ENCODE peak calls at places on chromosomes 11 and 22, in eight cellular contexts. One of them, this sample, is unnamed.

GRCh38 chr11:80155412-80156017 is 714.7 kb upstream of the TENM4 start:
- DNase-seq in astrocyte of the hippocampus: peak
- DNase-seq in posterior vena cava: no peak
- DNase-seq in activated CD4-positive, CD25-positive, alpha-beta regulatory T cell treated with anti-CD3 and anti-CD28 coated beads, Interleukin-2, amount 50 U/mL, for 72 hours: no peak
- DNase-seq in cardiac muscle cell: peak
- DNase-seq in amniotic stem cell: no peak
- DNase-seq in nephron progenitor cell: peak
- DNase-seq in nucleus accumbens: no peak
- DNase-seq in this sample: peak

GRCh38 chr11:44176541-44177213 is 81.2 kb downstream of the EXT2 start:
- DNase-seq in astrocyte of the hippocampus: no peak
- DNase-seq in cardiac muscle cell: no peak
- DNase-seq in nephron progenitor cell: no peak
- DNase-seq in posterior vena cava: no peak
- DNase-seq in amniotic stem cell: no peak
- DNase-seq in activated CD4-positive, CD25-positive, alpha-beta regulatory T cell treated with anti-CD3 and anti-CD28 coated beads, Interleukin-2, amount 50 U/mL, for 72 hours: no peak
- DNase-seq in nucleus accumbens: no peak
- DNase-seq in this sample: no peak

GRCh38 chr11:33893711-33894401 is 2.0 kb upstream of the LMO2 start:
- DNase-seq in astrocyte of the hippocampus: peak
- DNase-seq in nucleus accumbens: no peak
- DNase-seq in posterior vena cava: no peak
- DNase-seq in activated CD4-positive, CD25-positive, alpha-beta regulatory T cell treated with anti-CD3 and anti-CD28 coated beads, Interleukin-2, amount 50 U/mL, for 72 hours: peak
- DNase-seq in cardiac muscle cell: no peak
- DNase-seq in nephron progenitor cell: no peak
- DNase-seq in amniotic stem cell: no peak
- DNase-seq in this sample: no peak

GRCh38 chr22:32887293-32887692 is 85.8 kb downstream of the TIMP3 start:
- DNase-seq in nephron progenitor cell: no peak
- DNase-seq in posterior vena cava: no peak
- DNase-seq in cardiac muscle cell: no peak
- DNase-seq in astrocyte of the hippocampus: no peak
- DNase-seq in amniotic stem cell: no peak
- DNase-seq in activated CD4-positive, CD25-positive, alpha-beta regulatory T cell treated with anti-CD3 and anti-CD28 coated beads, Interleukin-2, amount 50 U/mL, for 72 hours: no peak
- DNase-seq in nucleus accumbens: no peak
- DNase-seq in this sample: no peak

GRCh38 chr11:1879342-1879940 is 12.3 kb downstream of the PRR33 start:
- DNase-seq in cardiac muscle cell: no peak
- DNase-seq in nephron progenitor cell: no peak
- DNase-seq in posterior vena cava: peak
- DNase-seq in activated CD4-positive, CD25-positive, alpha-beta regulatory T cell treated with anti-CD3 and anti-CD28 coated beads, Interleukin-2, amount 50 U/mL, for 72 hours: no peak
- DNase-seq in astrocyte of the hippocampus: no peak
- DNase-seq in nucleus accumbens: no peak
- DNase-seq in amniotic stem cell: no peak
- DNase-seq in this sample: no peak

GRCh38 chr22:27241430-27242110 is 560.0 kb downstream of the MN1 start:
- DNase-seq in amniotic stem cell: no peak
- DNase-seq in posterior vena cava: no peak
- DNase-seq in nucleus accumbens: peak
- DNase-seq in astrocyte of the hippocampus: peak
- DNase-seq in cardiac muscle cell: peak
- DNase-seq in activated CD4-positive, CD25-positive, alpha-beta regulatory T cell treated with anti-CD3 and anti-CD28 coated beads, Interleukin-2, amount 50 U/mL, for 72 hours: no peak
- DNase-seq in nephron progenitor cell: peak
- DNase-seq in this sample: no peak

GRCh38 chr11:128582496-128583366 is 4.6 kb downstream of the ETS1 start:
- DNase-seq in cardiac muscle cell: peak
- DNase-seq in astrocyte of the hippocampus: peak
- DNase-seq in nucleus accumbens: no peak
- DNase-seq in nephron progenitor cell: peak
- DNase-seq in activated CD4-positive, CD25-positive, alpha-beta regulatory T cell treated with anti-CD3 and anti-CD28 coated beads, Interleukin-2, amount 50 U/mL, for 72 hours: no peak
- DNase-seq in amniotic stem cell: peak
- DNase-seq in posterior vena cava: no peak
- DNase-seq in this sample: peak

GRCh38 chr11:26847977-26848376 is 126.1 kb upstream of the SLC5A12 start:
- DNase-seq in nucleus accumbens: no peak
- DNase-seq in posterior vena cava: no peak
- DNase-seq in nephron progenitor cell: no peak
- DNase-seq in activated CD4-positive, CD25-positive, alpha-beta regulatory T cell treated with anti-CD3 and anti-CD28 coated beads, Interleukin-2, amount 50 U/mL, for 72 hours: no peak
- DNase-seq in cardiac muscle cell: no peak
- DNase-seq in amniotic stem cell: no peak
- DNase-seq in astrocyte of the hippocampus: no peak
- DNase-seq in this sample: no peak

GRCh38 chr11:84384637-84385227 is 1098.6 kb upstream of the CCDC90B start:
- DNase-seq in cardiac muscle cell: peak
- DNase-seq in astrocyte of the hippocampus: peak
- DNase-seq in nucleus accumbens: peak
- DNase-seq in amniotic stem cell: peak
- DNase-seq in nephron progenitor cell: peak
- DNase-seq in posterior vena cava: no peak
- DNase-seq in activated CD4-positive, CD25-positive, alpha-beta regulatory T cell treated with anti-CD3 and anti-CD28 coated beads, Interleukin-2, amount 50 U/mL, for 72 hours: no peak
- DNase-seq in this sample: peak

GRCh38 chr22:36022162-36022561 is 6.5 kb downstream of the RBFOX2 start:
- DNase-seq in nucleus accumbens: no peak
- DNase-seq in amniotic stem cell: no peak
- DNase-seq in nephron progenitor cell: no peak
- DNase-seq in posterior vena cava: no peak
- DNase-seq in activated CD4-positive, CD25-positive, alpha-beta regulatory T cell treated with anti-CD3 and anti-CD28 coated beads, Interleukin-2, amount 50 U/mL, for 72 hours: no peak
- DNase-seq in astrocyte of the hippocampus: peak
- DNase-seq in cardiac muscle cell: no peak
- DNase-seq in this sample: peak

GRCh38 chr22:36578619-36579018 is 49.7 kb upstream of the EIF3D start:
- DNase-seq in astrocyte of the hippocampus: no peak
- DNase-seq in cardiac muscle cell: no peak
- DNase-seq in posterior vena cava: peak
- DNase-seq in nephron progenitor cell: no peak
- DNase-seq in activated CD4-positive, CD25-positive, alpha-beta regulatory T cell treated with anti-CD3 and anti-CD28 coated beads, Interleukin-2, amount 50 U/mL, for 72 hours: no peak
- DNase-seq in nucleus accumbens: no peak
- DNase-seq in amniotic stem cell: no peak
- DNase-seq in this sample: no peak

GRCh38 chr22:33823552-33823951 is 96.7 kb downstream of the LARGE1 start:
- DNase-seq in posterior vena cava: no peak
- DNase-seq in nucleus accumbens: no peak
- DNase-seq in amniotic stem cell: no peak
- DNase-seq in activated CD4-positive, CD25-positive, alpha-beta regulatory T cell treated with anti-CD3 and anti-CD28 coated beads, Interleukin-2, amount 50 U/mL, for 72 hours: no peak
- DNase-seq in astrocyte of the hippocampus: no peak
- DNase-seq in cardiac muscle cell: no peak
- DNase-seq in nephron progenitor cell: no peak
- DNase-seq in this sample: no peak

GRCh38 chr11:83827940-83828554 is 541.9 kb upstream of the CCDC90B start:
- DNase-seq in activated CD4-positive, CD25-positive, alpha-beta regulatory T cell treated with anti-CD3 and anti-CD28 coated beads, Interleukin-2, amount 50 U/mL, for 72 hours: no peak
- DNase-seq in astrocyte of the hippocampus: peak
- DNase-seq in posterior vena cava: no peak
- DNase-seq in cardiac muscle cell: peak
- DNase-seq in nucleus accumbens: no peak
- DNase-seq in amniotic stem cell: peak
- DNase-seq in nephron progenitor cell: no peak
- DNase-seq in this sample: peak

GRCh38 chr11:67355023-67355793 is 1.9 kb upstream of the POLD4 start:
- DNase-seq in cardiac muscle cell: no peak
- DNase-seq in activated CD4-positive, CD25-positive, alpha-beta regulatory T cell treated with anti-CD3 and anti-CD28 coated beads, Interleukin-2, amount 50 U/mL, for 72 hours: no peak
- DNase-seq in amniotic stem cell: no peak
- DNase-seq in posterior vena cava: no peak
- DNase-seq in nucleus accumbens: no peak
- DNase-seq in nephron progenitor cell: peak
- DNase-seq in astrocyte of the hippocampus: peak
- DNase-seq in this sample: no peak

GRCh38 chr11:114272311-114272710 is 23.9 kb upstream of the NNMT start:
- DNase-seq in activated CD4-positive, CD25-positive, alpha-beta regulatory T cell treated with anti-CD3 and anti-CD28 coated beads, Interleukin-2, amount 50 U/mL, for 72 hours: no peak
- DNase-seq in nucleus accumbens: no peak
- DNase-seq in amniotic stem cell: no peak
- DNase-seq in nephron progenitor cell: no peak
- DNase-seq in astrocyte of the hippocampus: no peak
- DNase-seq in posterior vena cava: peak
- DNase-seq in cardiac muscle cell: no peak
- DNase-seq in this sample: no peak

GRCh38 chr11:86205415-86206268 is 38.9 kb upstream of the EED start:
- DNase-seq in nucleus accumbens: no peak
- DNase-seq in amniotic stem cell: no peak
- DNase-seq in cardiac muscle cell: no peak
- DNase-seq in nephron progenitor cell: no peak
- DNase-seq in astrocyte of the hippocampus: no peak
- DNase-seq in activated CD4-positive, CD25-positive, alpha-beta regulatory T cell treated with anti-CD3 and anti-CD28 coated beads, Interleukin-2, amount 50 U/mL, for 72 hours: no peak
- DNase-seq in posterior vena cava: no peak
- DNase-seq in this sample: no peak

GRCh38 chr22:26168934-26169311 is 339 bp upstream of the SEZ6L start:
- DNase-seq in astrocyte of the hippocampus: no peak
- DNase-seq in amniotic stem cell: no peak
- DNase-seq in posterior vena cava: no peak
- DNase-seq in cardiac muscle cell: no peak
- DNase-seq in nephron progenitor cell: no peak
- DNase-seq in activated CD4-positive, CD25-positive, alpha-beta regulatory T cell treated with anti-CD3 and anti-CD28 coated beads, Interleukin-2, amount 50 U/mL, for 72 hours: no peak
- DNase-seq in nucleus accumbens: no peak
- DNase-seq in this sample: no peak

GRCh38 chr11:124829986-124830385 is 29.8 kb upstream of the MSANTD2 start:
- DNase-seq in nucleus accumbens: no peak
- DNase-seq in posterior vena cava: no peak
- DNase-seq in activated CD4-positive, CD25-positive, alpha-beta regulatory T cell treated with anti-CD3 and anti-CD28 coated beads, Interleukin-2, amount 50 U/mL, for 72 hours: no peak
- DNase-seq in astrocyte of the hippocampus: peak
- DNase-seq in nephron progenitor cell: no peak
- DNase-seq in cardiac muscle cell: no peak
- DNase-seq in amniotic stem cell: no peak
- DNase-seq in this sample: no peak

GRCh38 chr11:110755961-110756360 is 43.7 kb upstream of the ARHGAP20 start:
- DNase-seq in amniotic stem cell: no peak
- DNase-seq in activated CD4-positive, CD25-positive, alpha-beta regulatory T cell treated with anti-CD3 and anti-CD28 coated beads, Interleukin-2, amount 50 U/mL, for 72 hours: no peak
- DNase-seq in cardiac muscle cell: no peak
- DNase-seq in nucleus accumbens: no peak
- DNase-seq in posterior vena cava: no peak
- DNase-seq in nephron progenitor cell: no peak
- DNase-seq in astrocyte of the hippocampus: no peak
- DNase-seq in this sample: no peak

GRCh38 chr22:46537946-46538815 is 761 bp upstream of the CELSR1 start:
- DNase-seq in posterior vena cava: no peak
- DNase-seq in nephron progenitor cell: peak
- DNase-seq in astrocyte of the hippocampus: peak
- DNase-seq in amniotic stem cell: no peak
- DNase-seq in cardiac muscle cell: peak
- DNase-seq in nucleus accumbens: no peak
- DNase-seq in activated CD4-positive, CD25-positive, alpha-beta regulatory T cell treated with anti-CD3 and anti-CD28 coated beads, Interleukin-2, amount 50 U/mL, for 72 hours: no peak
- DNase-seq in this sample: no peak

GRCh38 chr11:125085301-125086081 is 22.4 kb downstream of the SLC37A2 start:
- DNase-seq in nephron progenitor cell: no peak
- DNase-seq in cardiac muscle cell: no peak
- DNase-seq in astrocyte of the hippocampus: no peak
- DNase-seq in posterior vena cava: peak
- DNase-seq in amniotic stem cell: no peak
- DNase-seq in nucleus accumbens: no peak
- DNase-seq in activated CD4-positive, CD25-positive, alpha-beta regulatory T cell treated with anti-CD3 and anti-CD28 coated beads, Interleukin-2, amount 50 U/mL, for 72 hours: no peak
- DNase-seq in this sample: no peak

GRCh38 chr11:92245700-92246270 is 21.2 kb downstream of the FAT3 start:
- DNase-seq in astrocyte of the hippocampus: peak
- DNase-seq in activated CD4-positive, CD25-positive, alpha-beta regulatory T cell treated with anti-CD3 and anti-CD28 coated beads, Interleukin-2, amount 50 U/mL, for 72 hours: no peak
- DNase-seq in nephron progenitor cell: no peak
- DNase-seq in posterior vena cava: no peak
- DNase-seq in amniotic stem cell: no peak
- DNase-seq in nucleus accumbens: peak
- DNase-seq in cardiac muscle cell: no peak
- DNase-seq in this sample: no peak

GRCh38 chr11:86174101-86175046 is 70.2 kb upstream of the EED start:
- DNase-seq in activated CD4-positive, CD25-positive, alpha-beta regulatory T cell treated with anti-CD3 and anti-CD28 coated beads, Interleukin-2, amount 50 U/mL, for 72 hours: no peak
- DNase-seq in nucleus accumbens: no peak
- DNase-seq in posterior vena cava: peak
- DNase-seq in cardiac muscle cell: peak
- DNase-seq in astrocyte of the hippocampus: peak
- DNase-seq in nephron progenitor cell: no peak
- DNase-seq in amniotic stem cell: peak
- DNase-seq in this sample: peak

GRCh38 chr11:15843309-15843857 is 513.0 kb downstream of the SOX6 start:
- DNase-seq in nephron progenitor cell: no peak
- DNase-seq in amniotic stem cell: no peak
- DNase-seq in nucleus accumbens: peak
- DNase-seq in posterior vena cava: no peak
- DNase-seq in cardiac muscle cell: no peak
- DNase-seq in activated CD4-positive, CD25-positive, alpha-beta regulatory T cell treated with anti-CD3 and anti-CD28 coated beads, Interleukin-2, amount 50 U/mL, for 72 hours: no peak
- DNase-seq in astrocyte of the hippocampus: peak
- DNase-seq in this sample: no peak

GRCh38 chr11:92018332-92018731 is 206.3 kb upstream of the FAT3 start:
- DNase-seq in posterior vena cava: no peak
- DNase-seq in cardiac muscle cell: no peak
- DNase-seq in nephron progenitor cell: no peak
- DNase-seq in astrocyte of the hippocampus: no peak
- DNase-seq in nucleus accumbens: no peak
- DNase-seq in amniotic stem cell: no peak
- DNase-seq in activated CD4-positive, CD25-positive, alpha-beta regulatory T cell treated with anti-CD3 and anti-CD28 coated beads, Interleukin-2, amount 50 U/mL, for 72 hours: no peak
- DNase-seq in this sample: no peak

GRCh38 chr22:36644333-36644757 is 59.2 kb downstream of the CACNG2 start:
- DNase-seq in activated CD4-positive, CD25-positive, alpha-beta regulatory T cell treated with anti-CD3 and anti-CD28 coated beads, Interleukin-2, amount 50 U/mL, for 72 hours: no peak
- DNase-seq in nucleus accumbens: no peak
- DNase-seq in nephron progenitor cell: peak
- DNase-seq in cardiac muscle cell: peak
- DNase-seq in astrocyte of the hippocampus: peak
- DNase-seq in posterior vena cava: no peak
- DNase-seq in amniotic stem cell: peak
- DNase-seq in this sample: peak

GRCh38 chr11:17430616-17431015 is 42.2 kb upstream of the KCNJ11 start:
- DNase-seq in activated CD4-positive, CD25-positive, alpha-beta regulatory T cell treated with anti-CD3 and anti-CD28 coated beads, Interleukin-2, amount 50 U/mL, for 72 hours: no peak
- DNase-seq in posterior vena cava: no peak
- DNase-seq in nephron progenitor cell: no peak
- DNase-seq in cardiac muscle cell: no peak
- DNase-seq in nucleus accumbens: no peak
- DNase-seq in amniotic stem cell: no peak
- DNase-seq in astrocyte of the hippocampus: no peak
- DNase-seq in this sample: no peak

GRCh38 chr11:47907499-47907898 is 59.3 kb upstream of the NUP160 start:
- DNase-seq in amniotic stem cell: no peak
- DNase-seq in cardiac muscle cell: no peak
- DNase-seq in posterior vena cava: no peak
- DNase-seq in nephron progenitor cell: no peak
- DNase-seq in astrocyte of the hippocampus: peak
- DNase-seq in activated CD4-positive, CD25-positive, alpha-beta regulatory T cell treated with anti-CD3 and anti-CD28 coated beads, Interleukin-2, amount 50 U/mL, for 72 hours: no peak
- DNase-seq in nucleus accumbens: no peak
- DNase-seq in this sample: peak

GRCh38 chr11:19744130-19744529 is 31.5 kb downstream of the NAV2 start:
- DNase-seq in astrocyte of the hippocampus: no peak
- DNase-seq in posterior vena cava: no peak
- DNase-seq in cardiac muscle cell: no peak
- DNase-seq in amniotic stem cell: no peak
- DNase-seq in nephron progenitor cell: no peak
- DNase-seq in activated CD4-positive, CD25-positive, alpha-beta regulatory T cell treated with anti-CD3 and anti-CD28 coated beads, Interleukin-2, amount 50 U/mL, for 72 hours: no peak
- DNase-seq in nucleus accumbens: no peak
- DNase-seq in this sample: no peak

GRCh38 chr11:119148855-119149370 is at the start of gene ABCG4:
- DNase-seq in nucleus accumbens: no peak
- DNase-seq in activated CD4-positive, CD25-positive, alpha-beta regulatory T cell treated with anti-CD3 and anti-CD28 coated beads, Interleukin-2, amount 50 U/mL, for 72 hours: no peak
- DNase-seq in cardiac muscle cell: peak
- DNase-seq in nephron progenitor cell: peak
- DNase-seq in astrocyte of the hippocampus: peak
- DNase-seq in amniotic stem cell: no peak
- DNase-seq in posterior vena cava: no peak
- DNase-seq in this sample: no peak

GRCh38 chr11:61295596-61295926 is 445 bp upstream of the VWCE start:
- DNase-seq in cardiac muscle cell: no peak
- DNase-seq in astrocyte of the hippocampus: no peak
- DNase-seq in posterior vena cava: no peak
- DNase-seq in nucleus accumbens: no peak
- DNase-seq in amniotic stem cell: no peak
- DNase-seq in activated CD4-positive, CD25-positive, alpha-beta regulatory T cell treated with anti-CD3 and anti-CD28 coated beads, Interleukin-2, amount 50 U/mL, for 72 hours: no peak
- DNase-seq in nephron progenitor cell: no peak
- DNase-seq in this sample: no peak

GRCh38 chr11:72970557-72971118 is 156.4 kb downstream of the ATG16L2 start:
- DNase-seq in activated CD4-positive, CD25-positive, alpha-beta regulatory T cell treated with anti-CD3 and anti-CD28 coated beads, Interleukin-2, amount 50 U/mL, for 72 hours: no peak
- DNase-seq in nephron progenitor cell: no peak
- DNase-seq in nucleus accumbens: no peak
- DNase-seq in cardiac muscle cell: no peak
- DNase-seq in astrocyte of the hippocampus: no peak
- DNase-seq in posterior vena cava: no peak
- DNase-seq in amniotic stem cell: no peak
- DNase-seq in this sample: no peak

GRCh38 chr11:131038597-131038996 is 122.3 kb upstream of the SNX19 start:
- DNase-seq in nephron progenitor cell: no peak
- DNase-seq in cardiac muscle cell: peak
- DNase-seq in nucleus accumbens: no peak
- DNase-seq in posterior vena cava: no peak
- DNase-seq in astrocyte of the hippocampus: peak
- DNase-seq in activated CD4-positive, CD25-positive, alpha-beta regulatory T cell treated with anti-CD3 and anti-CD28 coated beads, Interleukin-2, amount 50 U/mL, for 72 hours: no peak
- DNase-seq in amniotic stem cell: no peak
- DNase-seq in this sample: no peak

GRCh38 chr22:37431811-37432707 is 4.8 kb upstream of the ELFN2 start:
- DNase-seq in astrocyte of the hippocampus: peak
- DNase-seq in amniotic stem cell: peak
- DNase-seq in activated CD4-positive, CD25-positive, alpha-beta regulatory T cell treated with anti-CD3 and anti-CD28 coated beads, Interleukin-2, amount 50 U/mL, for 72 hours: no peak
- DNase-seq in nucleus accumbens: no peak
- DNase-seq in cardiac muscle cell: no peak
- DNase-seq in nephron progenitor cell: no peak
- DNase-seq in posterior vena cava: no peak
- DNase-seq in this sample: peak